ENCODE peak calls at places on chromosomes 2 and 18, in five cellular contexts. H is GM23248, S is BE2C, R is K562, X is stomach. O is an unnamed sample.

GRCh38 chr2:88123164-88123974 is 4.5 kb downstream of the FABP1 start:
- DNase-seq in H (no peak), S (no peak), R (no peak), X (no peak), O (no peak)

GRCh38 chr2:237512774-237513466 is 25.9 kb downstream of the MLPH start:
- DNase-seq in H (peak; percentile 87), S (peak; percentile 87), R (peak; percentile 83), X (peak; percentile 90), O (peak; percentile 92)

GRCh38 chr18:23038712-23039111 is 96.6 kb upstream of the CABLES1 start:
- DNase-seq in H (peak; percentile 86), S (no peak), R (no peak), X (no peak), O (no peak)

GRCh38 chr2:162069200-162069910 is 4.7 kb downstream of the DPP4 start:
- DNase-seq in H (no peak), S (no peak), R (no peak), X (no peak), O (no peak)

GRCh38 chr2:159449504-159450124 is 163.1 kb upstream of the WDSUB1 start:
- DNase-seq in H (no peak), S (no peak), R (no peak), X (no peak), O (no peak)

GRCh38 chr18:499351-500229 is 911 bp downstream of the COLEC12 start:
- DNase-seq in H (peak; percentile 83), S (peak; percentile 28), R (no peak), X (peak; percentile 37), O (peak; percentile 42)

GRCh38 chr18:7370375-7370774 is 139.5 kb downstream of the LRRC30 start:
- DNase-seq in H (no peak), S (no peak), R (no peak), X (no peak), O (peak; percentile 30)

GRCh38 chr2:225779829-225780228 is 380.3 kb downstream of the NYAP2 start:
- DNase-seq in H (peak; percentile 9), S (no peak), R (no peak), X (no peak), O (no peak)

GRCh38 chr2:45826889-45827635 is 175.6 kb downstream of the PRKCE start:
- DNase-seq in H (peak; percentile 95), S (peak; percentile 86), R (no peak), X (peak; percentile 31), O (peak; percentile 66)

GRCh38 chr2:227614740-227615139 is at the start of gene SCYGR3:
- DNase-seq in H (no peak), S (no peak), R (no peak), X (no peak), O (no peak)

GRCh38 chr2:152509772-152510491 is 175.0 kb downstream of the FMNL2 start:
- DNase-seq in H (no peak), S (no peak), R (no peak), X (no peak), O (no peak)

GRCh38 chr2:167749016-167749415 is 498.4 kb downstream of the STK39 start:
- DNase-seq in H (peak; percentile 4), S (no peak), R (no peak), X (no peak), O (no peak)

GRCh38 chr18:9513971-9514512 is 38.7 kb downstream of the RALBP1 start:
- DNase-seq in H (peak; percentile 69), S (no peak), R (no peak), X (no peak), O (no peak)

GRCh38 chr2:233542507-233542906 is 24.1 kb downstream of the USP40 start:
- DNase-seq in H (peak; percentile 85), S (no peak), R (no peak), X (no peak), O (peak; percentile 44)

GRCh38 chr2:48178611-48179010 is 272.3 kb upstream of the FBXO11 start:
- DNase-seq in H (no peak), S (no peak), R (no peak), X (no peak), O (no peak)

GRCh38 chr2:68158134-68158447 is 403 bp downstream of the PNO1 start:
- DNase-seq in H (no peak), S (no peak), R (no peak), X (no peak), O (no peak)

GRCh38 chr2:101125799-101126198 is 25.4 kb downstream of the TBC1D8 start:
- DNase-seq in H (no peak), S (no peak), R (no peak), X (no peak), O (no peak)

GRCh38 chr2:112021781-112022231 is 33.3 kb upstream of the TMEM87B start:
- DNase-seq in H (peak; percentile 44), S (no peak), R (peak; percentile 25), X (no peak), O (no peak)

GRCh38 chr2:239225921-239226561 is 174.8 kb downstream of the HDAC4 start:
- DNase-seq in H (peak; percentile 80), S (peak; percentile 39), R (no peak), X (peak; percentile 21), O (no peak)

GRCh38 chr2:240999873-241000541 is 1.6 kb downstream of the SNED1 start:
- DNase-seq in H (no peak), S (peak; percentile 7), R (no peak), X (peak; percentile 20), O (no peak)

GRCh38 chr2:119481501-119482455 is 42.5 kb downstream of the SCTR start:
- DNase-seq in H (no peak), S (no peak), R (no peak), X (no peak), O (no peak)

GRCh38 chr2:238169708-238170251 is 11.0 kb downstream of the ERFE start:
- DNase-seq in H (peak; percentile 98), S (no peak), R (no peak), X (no peak), O (no peak)

GRCh38 chr2:227374158-227374557 is 4.9 kb downstream of the TM4SF20 start:
- DNase-seq in H (peak; percentile 93), S (no peak), R (no peak), X (no peak), O (no peak)

GRCh38 chr2:46407852-46408455 is 71.4 kb upstream of the TMEM247 start:
- DNase-seq in H (no peak), S (no peak), R (no peak), X (no peak), O (no peak)

GRCh38 chr18:37124511-37124910 is 295.6 kb downstream of the KIAA1328 start:
- DNase-seq in H (no peak), S (no peak), R (no peak), X (no peak), O (no peak)

GRCh38 chr2:70141754-70142589 is 48.8 kb downstream of the C2orf42 start:
- DNase-seq in H (peak; percentile 75), S (no peak), R (peak; percentile 89), X (peak; percentile 80), O (no peak)

GRCh38 chr2:155895016-155895415 is 437.5 kb downstream of the NR4A2 start:
- DNase-seq in H (no peak), S (no peak), R (no peak), X (no peak), O (no peak)

GRCh38 chr2:45960057-45960863 is 308.8 kb downstream of the PRKCE start:
- DNase-seq in H (no peak), S (peak; percentile 78), R (no peak), X (no peak), O (no peak)

GRCh38 chr2:121471571-121472464 is 58.9 kb upstream of the RNU4ATAC start:
- DNase-seq in H (peak; percentile 58), S (no peak), R (no peak), X (no peak), O (no peak)

GRCh38 chr2:28348149-28348567 is 44.5 kb upstream of the FOSL2 start:
- DNase-seq in H (no peak), S (no peak), R (no peak), X (no peak), O (no peak)

GRCh38 chr2:26934335-26934724 is 36.1 kb upstream of the MAPRE3 start:
- DNase-seq in H (no peak), S (no peak), R (no peak), X (no peak), O (no peak)

GRCh38 chr18:57223160-57223870 is 76.4 kb downstream of the BOD1L2 start:
- DNase-seq in H (no peak), S (no peak), R (no peak), X (no peak), O (no peak)

GRCh38 chr2:166011660-166012059 is 58.1 kb upstream of the TTC21B start:
- DNase-seq in H (no peak), S (no peak), R (no peak), X (no peak), O (no peak)

GRCh38 chr2:79432731-79433146 is 80.1 kb upstream of the CTNNA2 start:
- DNase-seq in H (no peak), S (no peak), R (no peak), X (peak; percentile 46), O (no peak)

GRCh38 chr18:46858290-46858689 is 59.0 kb downstream of the PIAS2 start:
- DNase-seq in H (no peak), S (no peak), R (no peak), X (no peak), O (no peak)
- H3K4me1 ChIP-seq in H (no peaks in the 10 kb centered on the region), S (no peaks in the 10 kb centered on the region), R (no peaks in the 10 kb centered on the region), X (no peaks in the 10 kb centered on the region), O (no peaks in the 10 kb centered on the region)

GRCh38 chr18:52701219-52701935 is 361.4 kb downstream of the DCC start:
- DNase-seq in H (no peak), S (no peak), R (no peak), X (no peak), O (no peak)
- H3K9me3 ChIP-seq in H (no peaks in the 10 kb centered on the region), S (no peaks in the 10 kb centered on the region), R (no peaks in the 10 kb centered on the region), X (no peaks in the 10 kb centered on the region), O (no peaks in the 10 kb centered on the region)

GRCh38 chr2:110172506-110172905 is 32.3 kb downstream of the NPHP1 start:
- DNase-seq in H (no peak), S (no peak), R (no peak), X (no peak), O (no peak)

GRCh38 chr2:110167326-110167955 is 37.4 kb downstream of the NPHP1 start:
- DNase-seq in H (peak; percentile 20), S (no peak), R (no peak), X (no peak), O (no peak)

GRCh38 chr2:110173523-110173922 is 31.3 kb downstream of the NPHP1 start:
- DNase-seq in H (peak; percentile 33), S (no peak), R (no peak), X (no peak), O (no peak)

GRCh38 chr2:110166246-110166645 is 38.6 kb downstream of the NPHP1 start:
- DNase-seq in H (peak; percentile 57), S (no peak), R (no peak), X (no peak), O (no peak)

GRCh38 chr2:110170102-110170501 is 34.7 kb downstream of the NPHP1 start:
- DNase-seq in H (no peak), S (no peak), R (no peak), X (no peak), O (no peak)
- H3K4me1 ChIP-seq in H (peaks cover 18% of the 10 kb centered on the region), S (no peaks in the 10 kb centered on the region), R (no peaks in the 10 kb centered on the region), X (no peaks in the 10 kb centered on the region), O (no peaks in the 10 kb centered on the region)

GRCh38 chr18:14943967-14944636 is 196.1 kb downstream of the ANKRD30B start:
- DNase-seq in H (no peak), S (no peak), R (no peak), X (no peak), O (no peak)
- H3K9me3 ChIP-seq in H (no peaks in the 10 kb centered on the region), S (no peaks in the 10 kb centered on the region), R (no peaks in the 10 kb centered on the region), X (no peaks in the 10 kb centered on the region), O (no peaks in the 10 kb centered on the region)

GRCh38 chr2:179560257-179560735 is 295.7 kb upstream of the SESTD1 start:
- DNase-seq in H (no peak), S (no peak), R (no peak), X (no peak), O (no peak)
- H3K4me1 ChIP-seq in H (no peaks in the 10 kb centered on the region), S (no peaks in the 10 kb centered on the region), R (no peaks in the 10 kb centered on the region), X (no peaks in the 10 kb centered on the region), O (no peaks in the 10 kb centered on the region)

GRCh38 chr2:14514001-14514400 is 118.5 kb upstream of the LRATD1 start:
- DNase-seq in H (peak; percentile 42), S (no peak), R (no peak), X (no peak), O (no peak)
- H3K9me3 ChIP-seq in H (no peaks in the 10 kb centered on the region), S (no peaks in the 10 kb centered on the region), R (no peaks in the 10 kb centered on the region), X (no peaks in the 10 kb centered on the region), O (no peaks in the 10 kb centered on the region)

O was measured in uterus.